ENCODE peak calls at places on chromosomes 4 and X, in ten cellular contexts. One of them, this sample, is unnamed.
A peak's percentile ranks its signal among the peaks of the same experiment; 100 is the strongest.

GRCh38 chrX:102067966-102068723 is 57.3 kb upstream of the TCEAL2 start:
- DNase-seq in AML-193: no peak
- DNase-seq in H54: no peak
- DNase-seq in T-helper 2 cell: peak; percentile 2
- DNase-seq in T47D: peak; percentile 24
- DNase-seq in EH: peak; percentile 29
- DNase-seq in GM23248: peak; percentile 38
- DNase-seq in NCI-H1092 treated with DMSO at 0.1 percent for 48 hours: no peak
- DNase-seq in SK-N-SH: peak; percentile 10
- DNase-seq in CD4-positive, alpha-beta T cell: no peak
- DNase-seq in this sample: no peak

GRCh38 chrX:109596015-109596414 is 29.0 kb downstream of the KCNE5 start:
- DNase-seq in AML-193: no peak
- DNase-seq in H54: no peak
- DNase-seq in T-helper 2 cell: no peak
- DNase-seq in T47D: no peak
- DNase-seq in EH: no peak
- DNase-seq in GM23248: no peak
- DNase-seq in NCI-H1092 treated with DMSO at 0.1 percent for 48 hours: no peak
- DNase-seq in SK-N-SH: no peak
- DNase-seq in CD4-positive, alpha-beta T cell: no peak
- DNase-seq in this sample: no peak

GRCh38 chrX:110992611-110993010 is 103.4 kb upstream of the PAK3 start:
- DNase-seq in AML-193: no peak
- DNase-seq in H54: no peak
- DNase-seq in T-helper 2 cell: peak; percentile 25
- DNase-seq in T47D: peak; percentile 24
- DNase-seq in EH: peak; percentile 2
- DNase-seq in GM23248: peak; percentile 19
- DNase-seq in NCI-H1092 treated with DMSO at 0.1 percent for 48 hours: peak; percentile 26
- DNase-seq in SK-N-SH: peak; percentile 24
- DNase-seq in CD4-positive, alpha-beta T cell: peak; percentile 0
- DNase-seq in this sample: no peak

GRCh38 chr4:82790060-82790660 is 8.4 kb downstream of the SCD5 start:
- DNase-seq in AML-193: no peak
- DNase-seq in H54: no peak
- DNase-seq in T-helper 2 cell: no peak
- DNase-seq in T47D: no peak
- DNase-seq in EH: no peak
- DNase-seq in GM23248: no peak
- DNase-seq in NCI-H1092 treated with DMSO at 0.1 percent for 48 hours: no peak
- DNase-seq in SK-N-SH: no peak
- DNase-seq in CD4-positive, alpha-beta T cell: no peak
- DNase-seq in this sample: peak; percentile 40

GRCh38 chrX:153443476-153444332 is 2.2 kb downstream of the TREX2 start:
- DNase-seq in AML-193: no peak
- DNase-seq in H54: peak; percentile 61
- DNase-seq in T-helper 2 cell: no peak
- DNase-seq in T47D: no peak
- DNase-seq in EH: no peak
- DNase-seq in GM23248: no peak
- DNase-seq in NCI-H1092 treated with DMSO at 0.1 percent for 48 hours: no peak
- DNase-seq in SK-N-SH: no peak
- DNase-seq in CD4-positive, alpha-beta T cell: no peak
- DNase-seq in this sample: no peak

GRCh38 chr4:152460488-152460887 is 75.4 kb downstream of the FBXW7 start:
- DNase-seq in AML-193: peak; percentile 73
- DNase-seq in H54: no peak
- DNase-seq in T-helper 2 cell: peak; percentile 45
- DNase-seq in T47D: no peak
- DNase-seq in EH: peak; percentile 56
- DNase-seq in GM23248: peak; percentile 82
- DNase-seq in NCI-H1092 treated with DMSO at 0.1 percent for 48 hours: no peak
- DNase-seq in SK-N-SH: no peak
- DNase-seq in CD4-positive, alpha-beta T cell: no peak
- DNase-seq in this sample: no peak

GRCh38 chr4:141654098-141654497 is 17.7 kb downstream of the IL15 start:
- DNase-seq in AML-193: no peak
- DNase-seq in H54: no peak
- DNase-seq in T-helper 2 cell: no peak
- DNase-seq in T47D: peak; percentile 40
- DNase-seq in EH: peak; percentile 54
- DNase-seq in GM23248: peak; percentile 34
- DNase-seq in NCI-H1092 treated with DMSO at 0.1 percent for 48 hours: no peak
- DNase-seq in SK-N-SH: no peak
- DNase-seq in CD4-positive, alpha-beta T cell: no peak
- DNase-seq in this sample: no peak

GRCh38 chrX:53421772-53422090 is 723 bp downstream of the SMC1A start:
- DNase-seq in AML-193: no peak
- DNase-seq in H54: no peak
- DNase-seq in T-helper 2 cell: peak; percentile 76
- DNase-seq in T47D: no peak
- DNase-seq in EH: peak; percentile 62
- DNase-seq in GM23248: no peak
- DNase-seq in NCI-H1092 treated with DMSO at 0.1 percent for 48 hours: no peak
- DNase-seq in SK-N-SH: no peak
- DNase-seq in CD4-positive, alpha-beta T cell: no peak
- DNase-seq in this sample: no peak